ENCODE peak calls at places on chromosome 9, in seven cellular contexts. R is right atrium auricular region, T is GM23248, S is left ventricle myocardium inferior, U is prostate gland, W is heart right ventricle, E is thyroid gland. L is an unnamed sample.

GRCh38 chr9:34252670-34253459 is 74.0 kb downstream of the UBAP1 start:
- DNase-seq in R (peak; percentile 75), T (peak; percentile 76), S (peak; percentile 61), U (peak; percentile 43), W (peak; percentile 45), E (peak; percentile 68), L (peak; percentile 55)

GRCh38 chr9:97830884-97831829 is 21.9 kb upstream of the FOXE1 start:
- DNase-seq in R (no peak), T (no peak), S (no peak), U (no peak), W (no peak), E (peak; percentile 57), L (no peak)

GRCh38 chr9:20376042-20376441 is 246.3 kb downstream of the MLLT3 start:
- DNase-seq in R (no peak), T (no peak), S (no peak), U (no peak), W (no peak), E (no peak), L (no peak)

GRCh38 chr9:113361304-113362018 is 12.1 kb downstream of the BSPRY start:
- DNase-seq in R (no peak), T (no peak), S (no peak), U (no peak), W (no peak), E (no peak), L (no peak)

GRCh38 chr9:124666642-124667041 is 104.5 kb downstream of the NR6A1 start:
- DNase-seq in R (no peak), T (no peak), S (no peak), U (no peak), W (no peak), E (no peak), L (no peak)

GRCh38 chr9:121851641-121852091 is 200.2 kb downstream of the DAB2IP start:
- DNase-seq in R (no peak), T (no peak), S (peak; percentile 21), U (no peak), W (no peak), E (no peak), L (no peak)

GRCh38 chr9:14316574-14317304 is 2.8 kb upstream of the NFIB start:
- DNase-seq in R (no peak), T (no peak), S (no peak), U (no peak), W (no peak), E (peak; percentile 44), L (no peak)

GRCh38 chr9:124456341-124457078 is 6.3 kb downstream of the ADGRD2 start:
- DNase-seq in R (no peak), T (no peak), S (no peak), U (no peak), W (no peak), E (no peak), L (peak; percentile 61)

GRCh38 chr9:21153688-21154608 is 12.3 kb upstream of the IFNW1 start:
- DNase-seq in R (no peak), T (peak; percentile 39), S (no peak), U (no peak), W (no peak), E (peak; percentile 30), L (no peak)

GRCh38 chr9:99578666-99579065 is 243.0 kb upstream of the NR4A3 start:
- DNase-seq in R (no peak), T (no peak), S (no peak), U (no peak), W (no peak), E (no peak), L (no peak)

GRCh38 chr9:121359358-121360294 is 10.4 kb downstream of the STOM start:
- DNase-seq in R (no peak), T (peak; percentile 27), S (no peak), U (no peak), W (no peak), E (no peak), L (no peak)

GRCh38 chr9:114906922-114907571 is 23.3 kb downstream of the TNFSF8 start:
- DNase-seq in R (no peak), T (peak; percentile 72), S (no peak), U (no peak), W (no peak), E (peak; percentile 42), L (no peak)

GRCh38 chr9:131747352-131747751 is 7.5 kb upstream of the RAPGEF1 start:
- DNase-seq in R (no peak), T (peak; percentile 82), S (no peak), U (no peak), W (no peak), E (no peak), L (no peak)

GRCh38 chr9:34253460-34253837 is 74.6 kb downstream of the UBAP1 start:
- DNase-seq in R (peak; percentile 66), T (peak; percentile 81), S (peak; percentile 69), U (no peak), W (peak; percentile 62), E (no peak), L (no peak)

GRCh38 chr9:34578241-34579096 is 11.1 kb downstream of the CNTFR start:
- DNase-seq in R (no peak), T (peak; percentile 77), S (no peak), U (no peak), W (no peak), E (no peak), L (no peak)

GRCh38 chr9:132018957-132019405 is 60.7 kb downstream of the MED27 start:
- DNase-seq in R (no peak), T (no peak), S (no peak), U (no peak), W (no peak), E (no peak), L (no peak)

GRCh38 chr9:18756712-18757125 is 276.3 kb downstream of the SAXO1 start:
- DNase-seq in R (no peak), T (no peak), S (no peak), U (no peak), W (no peak), E (no peak), L (no peak)

GRCh38 chr9:13141629-13142028 is 137.9 kb downstream of the MPDZ start:
- DNase-seq in R (no peak), T (no peak), S (no peak), U (no peak), W (no peak), E (no peak), L (no peak)

GRCh38 chr9:114031948-114032688 is 46.0 kb downstream of the AMBP start:
- DNase-seq in R (no peak), T (no peak), S (no peak), U (peak; percentile 3), W (no peak), E (no peak), L (no peak)

GRCh38 chr9:33019797-33020196 is 5.3 kb upstream of the DNAJA1 start:
- DNase-seq in R (no peak), T (no peak), S (no peak), U (no peak), W (no peak), E (no peak), L (no peak)

GRCh38 chr9:18438951-18439350 is 35.0 kb upstream of the ADAMTSL1 start:
- DNase-seq in R (no peak), T (peak; percentile 20), S (no peak), U (no peak), W (no peak), E (no peak), L (no peak)

GRCh38 chr9:119088002-119088401 is 281.2 kb downstream of the BRINP1 start:
- DNase-seq in R (no peak), T (no peak), S (no peak), U (no peak), W (no peak), E (no peak), L (no peak)

GRCh38 chr9:120379611-120380010 is 200.4 kb downstream of the CDK5RAP2 start:
- DNase-seq in R (no peak), T (no peak), S (no peak), U (no peak), W (no peak), E (no peak), L (no peak)

GRCh38 chr9:137191691-137192447 is 3.4 kb downstream of the SSNA1 start:
- DNase-seq in R (no peak), T (no peak), S (no peak), U (no peak), W (no peak), E (no peak), L (no peak)

GRCh38 chr9:35859310-35859994 is 10.7 kb downstream of the OR13J1 start:
- DNase-seq in R (peak; percentile 59), T (peak; percentile 67), S (no peak), U (peak; percentile 4), W (no peak), E (peak; percentile 23), L (no peak)

GRCh38 chr9:106932178-106932577 is 69.2 kb downstream of the ZNF462 start:
- DNase-seq in R (no peak), T (no peak), S (no peak), U (no peak), W (no peak), E (no peak), L (peak; percentile 68)

GRCh38 chr9:114051706-114052105 is 26.4 kb downstream of the AMBP start:
- DNase-seq in R (peak; percentile 34), T (no peak), S (no peak), U (no peak), W (no peak), E (no peak), L (no peak)

GRCh38 chr9:136255166-136255538 is 9.5 kb upstream of the QSOX2 start:
- DNase-seq in R (no peak), T (peak; percentile 64), S (no peak), U (no peak), W (no peak), E (no peak), L (no peak)

GRCh38 chr9:134365115-134365596 is 38.9 kb downstream of the RXRA start:
- DNase-seq in R (no peak), T (no peak), S (no peak), U (no peak), W (no peak), E (no peak), L (no peak)
- H3K27ac ChIP-seq in R (peak overlapping the region; percentile 91), T (peak overlapping the region; percentile 94), S (peak overlapping the region; percentile 90), U (peak overlapping the region; percentile 90), W (peak overlapping the region; percentile 69), E (no peak overlapping the region), L (no peak overlapping the region)

GRCh38 chr9:2174911-2175310 is 159.8 kb downstream of the SMARCA2 start:
- DNase-seq in R (no peak), T (no peak), S (no peak), U (no peak), W (no peak), E (no peak), L (no peak)
- H3K36me3 ChIP-seq in R (peaks cover 6% of the 10 kb centered on the region), T (no peaks in the 10 kb centered on the region), S (peaks cover 19% of the 10 kb centered on the region), U (no peaks in the 10 kb centered on the region), W (peaks cover 36% of the 10 kb centered on the region), E (no peaks in the 10 kb centered on the region), L (no peaks in the 10 kb centered on the region)

GRCh38 chr9:30299126-30299780 is 2085.2 kb upstream of the ACO1 start:
- DNase-seq in R (no peak), T (no peak), S (no peak), U (no peak), W (no peak), E (no peak), L (no peak)

GRCh38 chr9:30301271-30301963 is 2083.0 kb upstream of the ACO1 start:
- DNase-seq in R (no peak), T (no peak), S (no peak), U (no peak), W (no peak), E (no peak), L (peak; percentile 34)
- H3K27ac ChIP-seq in R (no peak overlapping the region), T (no peak overlapping the region), S (no peak overlapping the region), U (no peak overlapping the region), W (no peak overlapping the region), E (no peak overlapping the region), L (peak overlapping the region; percentile 65)

DNA sequence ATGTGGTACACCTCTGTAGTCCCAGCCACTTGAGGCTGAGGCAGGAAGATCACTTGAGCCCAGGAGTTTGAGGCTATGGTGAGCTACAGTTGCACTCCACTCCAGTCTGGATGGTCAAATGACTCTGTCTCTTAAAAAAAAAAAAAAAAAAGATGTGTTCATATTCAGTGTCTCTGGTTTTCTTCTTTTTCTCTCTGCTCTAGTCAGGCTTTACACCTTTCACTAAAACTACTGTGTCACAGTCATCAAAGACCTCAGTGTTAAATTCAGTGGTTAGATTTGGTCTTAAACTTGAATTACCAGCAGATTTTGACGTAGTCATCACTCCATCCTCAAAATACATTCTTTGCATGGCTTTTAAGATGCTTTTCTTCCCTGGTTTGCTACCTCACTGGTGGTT is 28.8 kb downstream of the NAA35 start:
- DNase-seq in R (no peak), T (no peak), S (no peak), U (no peak), W (no peak), E (no peak), L (no peak)
- H3K36me3 ChIP-seq in R (peaks cover 37% of the 10 kb centered on the region), T (peaks cover 47% of the 10 kb centered on the region), S (peaks cover 43% of the 10 kb centered on the region), U (no peaks in the 10 kb centered on the region), W (peaks cover 78% of the 10 kb centered on the region), E (no peaks in the 10 kb centered on the region), L (no peaks in the 10 kb centered on the region)